ENCODE peak calls at places on chromosomes 13 and 19, in nine cellular contexts. V, D, B, X, M, H, O, L and W are unnamed samples.

GRCh38 chr13:46288570-46289259 is 77.0 kb downstream of the LRRC63 start:
- DNase-seq in V (peak), D (peak), B (peak), X (no peak), M (no peak), H (no peak), O (no peak), L (no peak), W (no peak)

GRCh38 chr13:60509601-60510386 is 112.8 kb downstream of the TDRD3 start:
- DNase-seq in V (no peak), D (no peak), B (no peak), X (no peak), M (no peak), H (no peak), O (no peak), L (no peak), W (no peak)

GRCh38 chr19:21269813-21270212 is 59.4 kb downstream of the ZNF708 start:
- DNase-seq in V (peak), D (no peak), B (no peak), X (no peak), M (no peak), H (no peak), O (no peak), L (no peak), W (no peak)

GRCh38 chr13:44054525-44054924 is 174.8 kb downstream of the LACC1 start:
- DNase-seq in V (no peak), D (no peak), B (no peak), X (no peak), M (no peak), H (no peak), O (no peak), L (no peak), W (no peak)

GRCh38 chr13:98144501-98145350 is 1.8 kb downstream of the FARP1 start:
- DNase-seq in V (peak), D (no peak), B (no peak), X (no peak), M (no peak), H (no peak), O (no peak), L (no peak), W (no peak)

GRCh38 chr19:50434525-50434924 is 1.8 kb downstream of the MYBPC2 start:
- DNase-seq in V (peak), D (peak), B (no peak), X (peak), M (no peak), H (no peak), O (no peak), L (no peak), W (no peak)

GRCh38 chr13:23020246-23020843 is 160.4 kb upstream of the SGCG start:
- DNase-seq in V (peak), D (peak), B (peak), X (peak), M (no peak), H (peak), O (peak), L (no peak), W (no peak)

GRCh38 chr19:12779162-12779993 is 4.0 kb upstream of the HOOK2 start:
- DNase-seq in V (peak), D (peak), B (no peak), X (peak), M (no peak), H (no peak), O (peak), L (peak), W (no peak)

GRCh38 chr19:47445937-47446402 is 25.7 kb downstream of the SLC8A2 start:
- DNase-seq in V (peak), D (peak), B (no peak), X (peak), M (no peak), H (peak), O (no peak), L (peak), W (no peak)

GRCh38 chr19:33394006-33394722 is 20.7 kb downstream of the CEBPG start:
- DNase-seq in V (no peak), D (no peak), B (no peak), X (no peak), M (no peak), H (no peak), O (peak), L (peak), W (no peak)

GRCh38 chr19:50175924-50176323 is 12.8 kb upstream of the IZUMO2 start:
- DNase-seq in V (no peak), D (no peak), B (no peak), X (no peak), M (no peak), H (no peak), O (no peak), L (no peak), W (no peak)

GRCh38 chr19:40523322-40524047 is 53.2 kb upstream of the SHKBP1 start:
- DNase-seq in V (peak), D (peak), B (no peak), X (peak), M (no peak), H (peak), O (no peak), L (peak), W (no peak)

GRCh38 chr13:98251708-98252107 is 74.6 kb upstream of the RNF113B start:
- DNase-seq in V (no peak), D (no peak), B (no peak), X (no peak), M (no peak), H (no peak), O (no peak), L (no peak), W (no peak)

GRCh38 chr19:2602391-2603181 is 99.9 kb downstream of the GNG7 start:
- DNase-seq in V (peak), D (no peak), B (no peak), X (peak), M (no peak), H (peak), O (peak), L (peak), W (peak)

GRCh38 chr13:30616927-30617314 is 799 bp upstream of the USPL1 start:
- DNase-seq in V (peak), D (peak), B (peak), X (peak), M (peak), H (peak), O (peak), L (no peak), W (peak)

GRCh38 chr13:99996177-99996705 is 14.7 kb downstream of the ZIC2 start:
- DNase-seq in V (no peak), D (no peak), B (no peak), X (no peak), M (no peak), H (no peak), O (no peak), L (no peak), W (no peak)

GRCh38 chr13:71525004-71525403 is 342.0 kb downstream of the DACH1 start:
- DNase-seq in V (no peak), D (no peak), B (no peak), X (no peak), M (no peak), H (no peak), O (no peak), L (no peak), W (no peak)

GRCh38 chr13:109717686-109718085 is 68.7 kb downstream of the IRS2 start:
- DNase-seq in V (no peak), D (no peak), B (no peak), X (no peak), M (no peak), H (no peak), O (no peak), L (no peak), W (no peak)

GRCh38 chr19:4115050-4115817 is 8.7 kb downstream of the MAP2K2 start:
- DNase-seq in V (peak), D (no peak), B (peak), X (peak), M (no peak), H (peak), O (no peak), L (peak), W (no peak)

GRCh38 chr19:13978306-13978705 is 26.0 kb downstream of the DCAF15 start:
- DNase-seq in V (peak), D (peak), B (no peak), X (peak), M (peak), H (peak), O (peak), L (peak), W (peak)

GRCh38 chr19:38404858-38405257 is 2.0 kb downstream of the FAM98C start:
- DNase-seq in V (no peak), D (no peak), B (no peak), X (no peak), M (no peak), H (no peak), O (no peak), L (no peak), W (no peak)

GRCh38 chr19:46635920-46636761 is at the start of gene GNG8:
- DNase-seq in V (no peak), D (peak), B (no peak), X (no peak), M (no peak), H (no peak), O (no peak), L (peak), W (no peak)

GRCh38 chr19:22832031-22832762 is at the start of gene ZNF723:
- DNase-seq in V (no peak), D (no peak), B (no peak), X (no peak), M (no peak), H (no peak), O (no peak), L (peak), W (no peak)

GRCh38 chr13:80341771-80342271 is 895 bp upstream of the SPRY2 start:
- DNase-seq in V (peak), D (peak), B (no peak), X (peak), M (no peak), H (no peak), O (peak), L (no peak), W (no peak)

GRCh38 chr19:19120308-19121156 is 17.7 kb downstream of the TMEM161A start:
- DNase-seq in V (peak), D (peak), B (no peak), X (peak), M (peak), H (peak), O (peak), L (no peak), W (no peak)

GRCh38 chr13:30192320-30193093 is 114.8 kb downstream of the KATNAL1 start:
- DNase-seq in V (peak), D (no peak), B (peak), X (no peak), M (no peak), H (no peak), O (no peak), L (no peak), W (peak)

GRCh38 chr19:15072930-15073647 is 8.9 kb upstream of the OR1I1 start:
- DNase-seq in V (no peak), D (peak), B (no peak), X (no peak), M (no peak), H (no peak), O (no peak), L (no peak), W (no peak)

GRCh38 chr19:48508729-48509310 is 2.8 kb downstream of the LMTK3 start:
- DNase-seq in V (no peak), D (no peak), B (no peak), X (no peak), M (no peak), H (no peak), O (no peak), L (peak), W (no peak)

GRCh38 chr13:45554604-45555109 is 60.9 kb downstream of the ERICH6B start:
- DNase-seq in V (no peak), D (no peak), B (no peak), X (no peak), M (no peak), H (no peak), O (no peak), L (no peak), W (peak)

GRCh38 chr19:615619-616018 is 17.7 kb downstream of the POLRMT start:
- DNase-seq in V (no peak), D (no peak), B (no peak), X (no peak), M (no peak), H (no peak), O (no peak), L (peak), W (no peak)

GRCh38 chr19:3129112-3129511 is 6.7 kb upstream of the GNA15 start:
- DNase-seq in V (no peak), D (peak), B (no peak), X (no peak), M (no peak), H (no peak), O (no peak), L (no peak), W (no peak)

GRCh38 chr19:3389876-3390361 is 23.5 kb downstream of the NFIC start:
- DNase-seq in V (no peak), D (no peak), B (no peak), X (no peak), M (no peak), H (peak), O (peak), L (no peak), W (no peak)

DNA sequence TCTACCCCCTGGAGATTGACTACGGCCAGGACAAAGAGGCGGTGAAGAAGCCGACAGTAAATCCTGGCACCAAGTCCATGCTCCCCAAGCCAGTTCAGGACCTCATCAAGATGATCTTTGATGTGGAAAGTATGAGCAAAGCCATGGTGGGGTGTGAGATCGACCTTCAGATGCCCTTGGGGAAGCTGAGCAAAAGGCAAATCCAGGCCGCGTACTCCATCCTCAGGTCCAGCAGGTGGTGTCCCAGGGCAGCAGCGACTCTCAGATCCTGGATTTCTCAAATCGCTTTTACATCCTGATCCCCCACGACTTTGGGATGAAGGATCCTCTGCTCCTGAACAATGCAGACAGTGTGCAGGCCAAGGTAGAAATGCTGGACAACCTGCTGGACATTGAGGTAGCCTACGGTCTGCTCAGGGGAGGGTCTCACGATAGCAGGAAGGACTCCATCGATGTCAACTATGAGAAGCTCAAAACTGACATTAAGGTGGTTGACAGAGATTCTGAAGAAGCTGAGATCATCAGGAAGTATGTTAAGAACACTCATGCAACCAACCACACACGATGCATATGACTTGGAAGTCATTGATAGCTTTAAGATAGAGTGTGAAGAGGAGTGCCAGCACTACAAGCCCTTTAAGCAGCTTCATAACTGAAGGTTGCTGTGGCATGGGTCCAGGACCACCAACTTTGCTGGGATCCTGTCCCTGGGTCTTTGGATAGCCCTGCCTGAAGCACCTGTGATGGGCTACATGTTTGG is 24.0 kb upstream of the ANKRD10 start:
- DNase-seq in V (no peak), D (no peak), B (no peak), X (no peak), M (no peak), H (no peak), O (no peak), L (no peak), W (no peak)
- TF ChIP-seq EP300 in V (no peak), D (no peak), B (no peak), X (no peak), M (no peak), H (no peak), O (no peak), L (no peak), W (no peak)

GRCh38 chr13:111461445-111462149 is 141.2 kb downstream of the TEX29 start:
- DNase-seq in V (no peak), D (no peak), B (no peak), X (no peak), M (no peak), H (no peak), O (peak), L (peak), W (no peak)

GRCh38 chr13:111459803-111460547 is 139.5 kb downstream of the TEX29 start:
- DNase-seq in V (no peak), D (no peak), B (no peak), X (no peak), M (no peak), H (no peak), O (no peak), L (no peak), W (no peak)

GRCh38 chr13:111458739-111459138 is 138.3 kb downstream of the TEX29 start:
- DNase-seq in V (no peak), D (no peak), B (no peak), X (no peak), M (no peak), H (no peak), O (no peak), L (peak), W (no peak)

GRCh38 chr13:111462221-111462764 is 141.9 kb downstream of the TEX29 start:
- DNase-seq in V (no peak), D (no peak), B (no peak), X (no peak), M (no peak), H (no peak), O (peak), L (no peak), W (no peak)

DNA sequence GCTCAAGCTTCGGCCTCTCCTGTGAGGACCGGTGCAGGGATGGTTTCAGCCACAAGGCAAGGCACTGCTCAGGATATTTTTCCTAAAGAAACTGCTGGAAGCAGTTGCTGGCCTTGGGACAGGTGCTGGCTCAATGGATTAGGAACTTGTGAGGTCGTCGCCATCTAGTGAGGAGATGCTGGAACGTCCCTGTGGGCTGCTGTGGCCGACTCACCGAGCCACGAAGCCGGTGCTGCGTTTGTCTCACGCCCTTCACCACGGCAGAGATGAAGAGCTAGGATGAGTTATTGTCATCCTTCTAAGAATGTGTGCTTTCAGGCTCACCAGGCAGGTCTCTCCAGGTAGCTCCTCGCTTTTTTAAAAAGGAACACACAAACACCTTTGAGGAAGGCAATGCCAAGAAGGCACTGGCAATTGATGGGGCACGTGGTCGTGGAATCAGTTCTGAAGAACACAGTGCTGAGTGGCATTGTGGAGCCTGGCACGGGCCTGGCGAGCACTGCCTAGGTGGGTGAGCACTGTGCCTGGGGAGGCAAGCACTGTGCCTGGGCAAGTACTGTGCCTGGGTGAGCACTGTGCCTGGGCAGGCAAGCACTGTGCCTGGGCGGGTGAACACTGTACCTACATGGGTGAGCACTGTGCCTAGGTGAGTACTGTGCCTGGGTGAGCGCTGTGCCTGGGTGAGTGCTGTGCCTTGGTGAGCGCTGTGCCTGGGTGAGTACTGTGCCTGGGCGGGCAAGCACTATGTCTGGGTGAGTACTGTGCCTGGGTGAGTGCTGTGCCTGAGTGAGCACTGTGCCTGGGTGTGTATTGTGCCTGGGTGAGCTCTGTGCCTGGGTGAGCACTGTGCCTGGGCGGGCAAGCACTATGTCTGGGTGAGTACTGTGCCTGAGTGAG is 140.4 kb downstream of the TEX29 start:
- DNase-seq in V (peak), D (peak), B (no peak), X (peak), M (peak), H (no peak), O (peak), L (no peak), W (no peak)
- TF ChIP-seq CTCF in V (peak), D (peak), B (no peak), X (no peak), M (peak), H (no peak), O (no peak), L (no peak), W (peak)

DNA sequence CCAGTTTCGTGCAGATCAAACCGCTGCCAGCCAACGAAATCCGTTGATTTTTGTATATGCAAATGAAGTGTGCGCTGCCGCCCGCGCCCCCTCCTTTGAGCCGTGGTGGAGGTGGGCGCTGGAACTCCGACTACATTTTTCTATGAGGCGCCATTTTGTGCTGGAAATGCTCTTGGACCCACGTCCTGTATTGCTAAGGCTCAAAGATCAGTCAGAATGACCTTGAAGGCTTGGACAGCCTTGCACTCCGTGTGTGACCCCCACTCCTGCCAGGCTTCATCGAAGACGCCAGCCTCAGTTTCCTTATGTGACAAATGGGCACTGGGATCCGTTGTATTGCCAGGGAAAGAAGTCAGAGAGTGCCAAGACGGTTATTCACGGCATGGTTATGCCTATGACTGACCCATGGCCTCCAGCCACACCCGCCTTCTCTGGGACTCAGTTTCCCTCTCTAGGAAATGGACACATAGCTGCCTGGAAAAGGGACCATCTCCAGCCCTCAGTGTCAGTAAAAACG is 790 bp upstream of the UBE2S start:
- DNase-seq in V (no peak), D (no peak), B (no peak), X (no peak), M (no peak), H (no peak), O (no peak), L (no peak), W (no peak)
- TF ChIP-seq POLR2AphosphoS5 in V (peak), D (peak), B (no peak), X (no peak), M (no peak), H (no peak), O (no peak), L (peak), W (peak)

DNA sequence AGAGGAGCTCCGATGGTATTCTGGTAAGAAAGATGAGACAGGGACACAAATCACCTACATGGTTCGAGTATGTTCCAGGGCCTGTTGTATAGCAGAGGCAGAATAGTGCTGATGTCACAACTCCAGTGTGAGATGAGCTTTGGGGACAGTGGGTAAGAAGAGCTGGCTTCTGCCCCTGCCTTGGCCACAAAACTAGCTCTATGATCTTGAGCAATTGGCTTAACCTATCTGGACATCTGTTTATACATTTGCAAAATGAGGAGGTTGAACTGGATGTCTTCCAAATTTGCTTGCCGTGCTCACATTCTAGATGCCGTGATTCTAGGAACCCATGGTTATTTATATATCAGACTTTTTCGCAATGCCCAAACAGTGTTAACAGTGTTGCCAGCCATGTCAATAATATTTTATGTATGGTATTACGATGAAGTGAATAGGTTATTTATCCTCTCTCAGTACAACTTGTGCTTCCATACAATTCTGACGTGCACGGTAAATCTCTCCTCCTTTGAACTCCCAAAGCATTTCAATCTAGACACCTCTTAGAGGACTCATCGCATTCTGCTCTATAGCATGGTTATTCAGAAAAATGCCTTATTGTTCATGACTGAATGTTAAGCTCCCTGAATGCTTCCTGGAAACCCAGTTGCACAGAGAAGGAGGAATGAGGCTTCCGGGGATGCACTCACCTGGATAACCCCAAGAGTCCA is 316.0 kb downstream of the FOXO1 start:
- DNase-seq in V (no peak), D (no peak), B (no peak), X (no peak), M (no peak), H (no peak), O (no peak), L (no peak), W (no peak)
- TF ChIP-seq EP300 in V (no peak), D (no peak), B (no peak), X (no peak), M (no peak), H (peak), O (no peak), L (no peak), W (peak)